ENCODE peak calls at places on chromosomes 4 and X, in four cellular contexts. O, H, N and D are unnamed samples.

GRCh38 chrX:42098897-42099296 is 175.5 kb upstream of the CASK start:
- DNase-seq in O (no peak), H (peak; percentile 68), N (no peak), D (no peak)

GRCh38 chr4:88286897-88287296 is 2.5 kb upstream of the PPM1K start:
- DNase-seq in N (no peak), O (peak; percentile 7), H (no peak), D (no peak)

GRCh38 chr4:90093526-90093925 is 33.7 kb upstream of the CCSER1 start:
- DNase-seq in O (no peak), H (no peak), N (peak; percentile 52), D (no peak)

GRCh38 chr4:5969777-5970176 is 48.5 kb downstream of the C4orf50 start:
- DNase-seq in N (no peak), H (no peak), O (no peak), D (no peak)

GRCh38 chr4:53917719-53918118 is 146.7 kb downstream of the CHIC2 start:
- DNase-seq in N (no peak), O (peak; percentile 48), H (no peak), D (no peak)

GRCh38 chr4:25098964-25099843 is 61.0 kb downstream of the SEPSECS start:
- DNase-seq in N (no peak), O (peak; percentile 74), H (no peak), D (no peak)

GRCh38 chr4:139876328-139876941 is 210.8 kb downstream of the MGST2 start:
- DNase-seq in O (no peak), H (no peak), N (peak; percentile 59), D (no peak)

GRCh38 chr4:73619351-73619750 is 885 bp downstream of the RASSF6 start:
- DNase-seq in N (peak; percentile 50), H (no peak), O (no peak), D (no peak)

GRCh38 chr4:70559216-70559830 is 32.7 kb upstream of the AMBN start:
- DNase-seq in H (no peak), N (peak; percentile 32), O (peak; percentile 31), D (peak; percentile 49)

GRCh38 chr4:109559983-109560686 is at the start of gene MCUB:
- DNase-seq in N (peak; percentile 85), O (peak; percentile 91), H (peak; percentile 95), D (peak; percentile 80)

GRCh38 chrX:153830632-153831434 is 489 bp upstream of the PDZD4 start:
- DNase-seq in N (no peak), H (no peak), O (no peak), D (peak; percentile 9)

GRCh38 chr4:5524900-5525299 is 183.5 kb downstream of the EVC2 start:
- DNase-seq in H (no peak), N (no peak), O (peak; percentile 87), D (peak; percentile 40)

GRCh38 chrX:113058634-113059033 is 218.0 kb upstream of the AMOT start:
- DNase-seq in N (no peak), O (peak; percentile 72), H (no peak), D (no peak)

GRCh38 chr4:1512081-1512737 is 106.0 kb upstream of the NKX1-1 start:
- DNase-seq in O (no peak), H (no peak), N (no peak), D (no peak)

GRCh38 chr4:42843694-42844093 is 48.8 kb upstream of the GRXCR1 start:
- DNase-seq in O (no peak), H (no peak), N (no peak), D (no peak)

GRCh38 chr4:132180020-132180427 is 969.1 kb upstream of the PCDH10 start:
- DNase-seq in O (peak; percentile 91), H (no peak), N (no peak), D (no peak)